ENCODE peak calls at places on chromosomes 16 and 17, in four cellular contexts. One of them, this sample, is unnamed.

GRCh38 chr17:56795510-56795909 is 38.2 kb downstream of the C17orf67 start:
- DNase-seq in K562: no peak
- DNase-seq in GM12878: no peak
- DNase-seq in HepG2: no peak
- DNase-seq in this sample: no peak

GRCh38 chr17:61709567-61709966 is 118.5 kb upstream of the NACA2 start:
- DNase-seq in K562: no peak
- DNase-seq in GM12878: no peak
- DNase-seq in HepG2: no peak
- DNase-seq in this sample: no peak

GRCh38 chr17:57806083-57806830 is 43.6 kb downstream of the MRPS23 start:
- DNase-seq in K562: no peak
- DNase-seq in GM12878: no peak
- DNase-seq in HepG2: no peak
- DNase-seq in this sample: no peak

GRCh38 chr17:49552070-49552751 is 23.5 kb upstream of the NXPH3 start:
- DNase-seq in K562: no peak
- DNase-seq in GM12878: no peak
- DNase-seq in HepG2: no peak
- DNase-seq in this sample: no peak

GRCh38 chr17:74846621-74847020 is 13.1 kb downstream of the GRIN2C start:
- DNase-seq in K562: no peak
- DNase-seq in GM12878: no peak
- DNase-seq in HepG2: no peak
- DNase-seq in this sample: no peak

GRCh38 chr17:48192321-48192731 is 84.8 kb downstream of the SNX11 start:
- DNase-seq in K562: no peak
- DNase-seq in GM12878: no peak
- DNase-seq in HepG2: no peak
- DNase-seq in this sample: no peak

GRCh38 chr17:42403150-42403549 is 14.9 kb upstream of the STAT3 start:
- DNase-seq in K562: peak
- DNase-seq in GM12878: no peak
- DNase-seq in HepG2: no peak
- DNase-seq in this sample: no peak

GRCh38 chr17:59331929-59332889 is 754 bp downstream of the YPEL2 start:
- DNase-seq in K562: peak
- DNase-seq in GM12878: no peak
- DNase-seq in HepG2: no peak
- DNase-seq in this sample: no peak

GRCh38 chr16:87202346-87202745 is 114.8 kb downstream of the C16orf95 start:
- DNase-seq in K562: no peak
- DNase-seq in GM12878: no peak
- DNase-seq in HepG2: no peak
- DNase-seq in this sample: no peak

GRCh38 chr17:46963571-46963970 is 15.5 kb downstream of the RPRML start:
- DNase-seq in K562: no peak
- DNase-seq in GM12878: no peak
- DNase-seq in HepG2: no peak
- DNase-seq in this sample: no peak

GRCh38 chr17:56870163-56870651 is 36.3 kb downstream of the DGKE start:
- DNase-seq in K562: no peak
- DNase-seq in GM12878: peak
- DNase-seq in HepG2: peak
- DNase-seq in this sample: no peak

GRCh38 chr17:50863221-50863843 is 2.8 kb downstream of the TOB1 start:
- DNase-seq in K562: no peak
- DNase-seq in GM12878: no peak
- DNase-seq in HepG2: peak
- DNase-seq in this sample: no peak

GRCh38 chr17:51764387-51764971 is 394.0 kb downstream of the CA10 start:
- DNase-seq in K562: peak
- DNase-seq in GM12878: peak
- DNase-seq in HepG2: peak
- DNase-seq in this sample: peak

GRCh38 chr17:58176200-58176599 is 9.4 kb downstream of the OR4D2 start:
- DNase-seq in K562: no peak
- DNase-seq in GM12878: no peak
- DNase-seq in HepG2: no peak
- DNase-seq in this sample: no peak

GRCh38 chr17:31371511-31372097 is 19.9 kb upstream of the RAB11FIP4 start:
- DNase-seq in K562: peak
- DNase-seq in GM12878: no peak
- DNase-seq in HepG2: no peak
- DNase-seq in this sample: no peak

GRCh38 chr17:66952031-66952524 is 12.4 kb upstream of the CACNG4 start:
- DNase-seq in K562: no peak
- DNase-seq in GM12878: no peak
- DNase-seq in HepG2: peak
- DNase-seq in this sample: peak

GRCh38 chr17:33052856-33053255 is 61.2 kb downstream of the SPACA3 start:
- DNase-seq in K562: no peak
- DNase-seq in GM12878: no peak
- DNase-seq in HepG2: no peak
- DNase-seq in this sample: no peak

GRCh38 chr17:8163978-8164814 is 1.4 kb upstream of the VAMP2 start:
- DNase-seq in K562: peak
- DNase-seq in GM12878: no peak
- DNase-seq in HepG2: no peak
- DNase-seq in this sample: peak

GRCh38 chr16:1088295-1089170 is 7.5 kb downstream of the C1QTNF8 start:
- DNase-seq in K562: no peak
- DNase-seq in GM12878: no peak
- DNase-seq in HepG2: peak
- DNase-seq in this sample: no peak

GRCh38 chr17:80717661-80718060 is 173.0 kb downstream of the RPTOR start:
- DNase-seq in K562: no peak
- DNase-seq in GM12878: no peak
- DNase-seq in HepG2: no peak
- DNase-seq in this sample: no peak

GRCh38 chr17:12107905-12108304 is 87.2 kb downstream of the MAP2K4 start:
- DNase-seq in K562: no peak
- DNase-seq in GM12878: no peak
- DNase-seq in HepG2: no peak
- DNase-seq in this sample: no peak

GRCh38 chr17:43315858-43316521 is 82.2 kb upstream of the RNU2-1 start:
- DNase-seq in K562: no peak
- DNase-seq in GM12878: no peak
- DNase-seq in HepG2: no peak
- DNase-seq in this sample: no peak

GRCh38 chr16:72311426-72311825 is 139.5 kb upstream of the PMFBP1 start:
- DNase-seq in K562: no peak
- DNase-seq in GM12878: no peak
- DNase-seq in HepG2: no peak
- DNase-seq in this sample: no peak

GRCh38 chr17:42554250-42555121 is 1.8 kb downstream of the HSD17B1 start:
- DNase-seq in K562: peak
- DNase-seq in GM12878: no peak
- DNase-seq in HepG2: peak
- DNase-seq in this sample: peak

GRCh38 chr16:81405702-81406113 is 38.9 kb upstream of the CMIP start:
- DNase-seq in K562: peak
- DNase-seq in GM12878: no peak
- DNase-seq in HepG2: peak
- DNase-seq in this sample: peak

GRCh38 chr16:65570261-65570660 is 448.4 kb upstream of the CDH11 start:
- DNase-seq in K562: no peak
- DNase-seq in GM12878: no peak
- DNase-seq in HepG2: no peak
- DNase-seq in this sample: no peak

GRCh38 chr17:77523562-77523961 is 382.8 kb downstream of the SEC14L1 start:
- DNase-seq in K562: no peak
- DNase-seq in GM12878: no peak
- DNase-seq in HepG2: no peak
- DNase-seq in this sample: no peak

GRCh38 chr16:65315004-65315398 is 193.1 kb upstream of the CDH11 start:
- DNase-seq in K562: no peak
- DNase-seq in GM12878: no peak
- DNase-seq in HepG2: no peak
- DNase-seq in this sample: no peak

GRCh38 chr16:12318661-12319463 is 342.3 kb downstream of the SNX29 start:
- DNase-seq in K562: no peak
- DNase-seq in GM12878: no peak
- DNase-seq in HepG2: peak
- DNase-seq in this sample: no peak

GRCh38 chr16:73093146-73094144 is 45.5 kb upstream of the ZFHX3 start:
- DNase-seq in K562: no peak
- DNase-seq in GM12878: no peak
- DNase-seq in HepG2: no peak
- DNase-seq in this sample: no peak

GRCh38 chr17:50273654-50274040 is 619 bp upstream of the TMEM92 start:
- DNase-seq in K562: no peak
- DNase-seq in GM12878: no peak
- DNase-seq in HepG2: no peak
- DNase-seq in this sample: no peak

GRCh38 chr17:34850964-34851363 is 110.3 kb downstream of the CCT6B start:
- DNase-seq in K562: no peak
- DNase-seq in GM12878: no peak
- DNase-seq in HepG2: no peak
- DNase-seq in this sample: no peak

GRCh38 chr17:41970901-41971331 is 4.3 kb downstream of the CNP start:
- DNase-seq in K562: no peak
- DNase-seq in GM12878: no peak
- DNase-seq in HepG2: no peak
- DNase-seq in this sample: no peak

DNA sequence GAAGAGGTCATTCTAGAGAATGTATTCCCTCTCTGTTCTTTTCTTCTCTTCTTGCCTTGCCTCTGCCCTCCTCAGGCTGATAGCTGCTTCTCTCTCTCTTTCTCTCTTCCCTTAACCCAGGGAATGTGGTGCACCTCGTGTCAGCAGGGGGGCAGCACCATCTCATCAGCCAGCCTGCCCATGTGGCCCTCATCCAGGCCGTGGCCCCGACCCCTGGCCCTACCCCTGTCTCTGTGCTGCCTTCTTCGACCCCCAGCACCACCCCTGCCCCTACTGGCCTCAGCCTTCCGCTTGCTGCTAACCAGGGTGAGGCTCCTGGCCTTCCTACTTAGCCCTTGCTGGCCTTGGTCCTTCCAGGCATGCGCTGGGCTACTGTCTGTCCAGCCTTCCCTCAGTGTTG is 23.5 kb downstream of the SRCAP start:
- DNase-seq in K562: peak
- DNase-seq in GM12878: no peak
- DNase-seq in HepG2: no peak
- DNase-seq in this sample: no peak
- TF ChIP-seq POLR2AphosphoS2 in K562: no peak
- TF ChIP-seq POLR2AphosphoS2 in GM12878: no peak
- TF ChIP-seq POLR2AphosphoS2 in HepG2: no peak
- TF ChIP-seq POLR2AphosphoS2 in this sample: no peak

DNA sequence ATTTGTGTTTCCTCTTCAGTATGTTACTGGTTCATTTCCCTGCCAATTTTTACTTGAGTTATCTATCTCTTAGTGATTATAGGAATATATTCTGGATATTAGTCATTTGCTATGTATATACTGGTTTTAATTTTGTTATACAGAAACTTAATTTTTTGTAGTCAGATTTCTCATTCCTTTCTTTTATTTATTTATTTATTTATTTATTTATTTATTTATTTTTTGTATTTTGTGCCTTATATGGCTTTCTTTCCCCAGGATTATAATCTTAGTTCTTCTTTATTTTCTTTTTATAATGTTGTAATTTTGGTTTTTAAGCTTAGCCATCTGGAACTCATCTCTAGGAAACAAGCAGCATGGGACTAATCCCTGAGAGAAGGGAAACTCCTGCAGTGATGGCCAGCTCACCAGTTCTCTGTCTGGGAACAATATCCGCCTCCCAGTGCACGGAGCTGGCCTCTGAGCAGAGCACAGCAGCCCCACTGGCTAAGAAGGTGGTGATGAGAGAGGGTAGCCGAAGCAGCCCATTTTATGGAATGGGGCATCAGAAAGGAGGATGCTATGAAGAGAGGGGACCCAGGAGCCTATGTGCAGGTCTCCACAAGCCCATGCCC is 54.5 kb upstream of the ADORA2B start:
- DNase-seq in K562: no peak
- DNase-seq in GM12878: no peak
- DNase-seq in HepG2: no peak
- DNase-seq in this sample: no peak
- TF ChIP-seq POLR2AphosphoS2 in K562: no peak
- TF ChIP-seq POLR2AphosphoS2 in GM12878: no peak
- TF ChIP-seq POLR2AphosphoS2 in HepG2: no peak
- TF ChIP-seq POLR2AphosphoS2 in this sample: no peak

DNA sequence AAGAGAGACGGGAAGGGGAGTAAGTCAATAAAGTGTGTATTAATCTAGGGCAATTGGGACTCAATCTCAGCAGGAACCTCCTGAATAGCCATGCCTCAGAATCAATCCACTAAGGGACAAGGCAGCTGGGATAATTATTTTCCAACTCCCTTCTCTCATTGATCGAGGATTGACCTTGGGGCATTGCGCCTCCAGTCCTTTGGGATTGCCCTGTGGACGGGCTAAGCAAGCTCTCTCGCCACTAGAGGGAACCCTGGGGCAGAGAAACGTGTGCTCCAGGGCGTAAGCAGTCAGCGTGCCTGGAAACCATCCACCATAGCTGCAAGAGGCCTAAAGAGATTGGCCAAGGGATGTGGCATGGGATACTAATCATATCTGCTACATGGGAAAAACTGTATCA is 53.9 kb upstream of the ERCC4 start:
- DNase-seq in K562: peak
- DNase-seq in GM12878: no peak
- DNase-seq in HepG2: peak
- DNase-seq in this sample: peak
- TF ChIP-seq POLR2AphosphoS2 in K562: no peak
- TF ChIP-seq POLR2AphosphoS2 in GM12878: no peak
- TF ChIP-seq POLR2AphosphoS2 in HepG2: no peak
- TF ChIP-seq POLR2AphosphoS2 in this sample: no peak

DNA sequence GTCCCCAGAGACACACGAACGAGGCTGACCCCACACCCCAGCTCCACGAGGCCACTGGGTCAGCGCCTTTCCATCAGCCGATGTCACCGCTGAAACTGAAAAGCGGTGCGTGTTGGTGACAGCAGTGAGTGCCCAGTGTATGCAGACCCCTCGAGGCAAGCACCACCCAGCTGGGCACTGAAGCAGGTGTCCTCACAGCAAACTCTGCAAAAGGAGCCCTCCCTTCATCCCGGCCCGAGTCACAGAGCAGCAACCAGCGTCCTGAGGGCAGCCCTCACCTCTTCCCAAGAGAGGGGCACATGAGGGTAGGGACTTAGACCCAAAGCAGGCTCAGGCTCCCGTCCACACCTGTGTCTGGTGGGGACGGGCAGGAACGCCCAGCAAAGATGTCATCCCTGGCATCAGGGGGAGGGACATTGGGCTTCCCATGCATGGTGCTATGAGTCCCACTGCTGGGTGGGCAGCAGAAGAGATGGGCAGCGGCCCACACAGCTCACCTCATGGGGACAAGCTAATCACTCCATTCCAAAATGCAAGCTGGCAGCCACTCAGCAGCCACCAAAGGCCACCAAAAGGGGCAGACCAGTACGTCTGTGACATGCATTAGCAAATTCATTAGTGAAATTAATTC is 49.2 kb downstream of the RBFOX3 start:
- DNase-seq in K562: no peak
- DNase-seq in GM12878: no peak
- DNase-seq in HepG2: no peak
- DNase-seq in this sample: no peak
- TF ChIP-seq POLR2AphosphoS2 in K562: no peak
- TF ChIP-seq POLR2AphosphoS2 in GM12878: no peak
- TF ChIP-seq POLR2AphosphoS2 in HepG2: no peak
- TF ChIP-seq POLR2AphosphoS2 in this sample: no peak

This sample was measured in A549.